ENCODE peak calls at places on chromosomes 12 and 14, in five cellular contexts. Q, K, W, H and G are unnamed samples.

GRCh38 chr12:130194154-130194553 is 31.9 kb downstream of the FZD10 start:
- DNase-seq in Q (no peak), K (no peak), W (no peak), H (no peak), G (no peak)

GRCh38 chr12:76568130-76568529 is 8.6 kb upstream of the OSBPL8 start:
- DNase-seq in Q (no peak), K (no peak), W (no peak), H (no peak), G (no peak)

GRCh38 chr12:22126758-22127157 is 80.7 kb downstream of the CMAS start:
- DNase-seq in Q (no peak), K (no peak), W (no peak), H (no peak), G (no peak)

GRCh38 chr14:50003213-50004021 is 110.5 kb downstream of the ARF6 start:
- DNase-seq in Q (peak; percentile 50), K (peak; percentile 65), W (no peak), H (peak; percentile 88), G (peak; percentile 91)

GRCh38 chr14:87508333-87508732 is 484.6 kb downstream of the GALC start:
- DNase-seq in Q (no peak), K (no peak), W (no peak), H (no peak), G (no peak)

GRCh38 chr14:68624541-68625220 is 168.2 kb downstream of the ZFP36L1 start:
- DNase-seq in Q (no peak), K (no peak), W (no peak), H (no peak), G (no peak)

GRCh38 chr14:34912182-34912581 is 37.0 kb upstream of the BAZ1A start:
- DNase-seq in Q (no peak), K (no peak), W (no peak), H (no peak), G (no peak)

GRCh38 chr12:127984386-127985055 is 282.4 kb upstream of the TMEM132C start:
- DNase-seq in Q (no peak), K (no peak), W (no peak), H (no peak), G (no peak)

GRCh38 chr12:80422549-80422948 is 21.5 kb upstream of the PTPRQ start:
- DNase-seq in Q (no peak), K (no peak), W (no peak), H (no peak), G (no peak)

GRCh38 chr14:87712386-87713113 is 280.4 kb downstream of the GALC start:
- DNase-seq in Q (no peak), K (no peak), W (no peak), H (no peak), G (no peak)

GRCh38 chr14:73753887-73754880 is 40.0 kb upstream of the PNMA1 start:
- DNase-seq in Q (no peak), K (no peak), W (no peak), H (peak; percentile 86), G (peak; percentile 74)

GRCh38 chr14:103551338-103551762 is 11.1 kb downstream of the BAG5 start:
- DNase-seq in Q (peak; percentile 60), K (no peak), W (no peak), H (no peak), G (no peak)

DNA sequence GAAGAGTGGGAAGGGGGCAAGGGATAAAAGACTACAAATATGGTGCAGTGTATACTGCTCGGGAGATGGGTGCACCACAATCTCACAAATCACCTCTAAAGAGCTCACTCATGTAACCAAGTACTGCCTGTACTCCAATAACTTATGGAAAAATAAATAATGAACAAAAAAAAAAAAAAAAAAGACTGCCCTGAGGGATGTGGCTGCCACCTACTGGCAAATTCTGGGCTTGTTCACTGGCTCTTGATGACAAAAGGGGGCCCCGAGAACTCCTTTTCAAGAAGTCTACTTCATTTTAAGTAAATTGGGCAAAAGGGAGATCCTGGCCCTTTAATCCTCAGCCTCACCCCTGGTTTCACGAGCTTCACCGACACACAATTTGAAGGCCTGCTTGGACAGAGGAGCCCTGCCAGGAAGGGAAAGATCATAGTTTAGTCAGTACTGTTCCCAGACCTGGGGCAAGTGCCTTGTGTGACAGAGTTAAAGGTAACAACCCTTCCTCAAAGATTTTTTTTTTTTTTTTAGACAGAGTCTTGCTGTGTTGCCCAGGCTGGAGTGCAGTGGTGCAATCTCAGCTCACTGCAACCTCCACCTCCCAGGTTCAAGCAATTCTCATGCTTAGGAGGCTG is 26.1 kb upstream of the STAC3 start:
- DNase-seq in Q (no peak), K (no peak), W (no peak), H (no peak), G (peak; percentile 32)
- TF ChIP-seq CTCF in Q (no peak), K (peak; percentile 20), W (peak; percentile 67), H (no peak), G (no peak)

GRCh38 chr12:116532428-116532827 is 26.8 kb upstream of the MAP1LC3B2 start:
- DNase-seq in Q (no peak), K (no peak), W (no peak), H (no peak), G (no peak)
- TF ChIP-seq CTCF in Q (no peak), K (no peak), W (no peak), H (no peak), G (no peak)

GRCh38 chr14:76956253-76957090 is 72.0 kb downstream of the IRF2BPL start:
- DNase-seq in Q (peak; percentile 95), K (peak; percentile 75), W (no peak), H (peak; percentile 84), G (peak; percentile 57)
- TF ChIP-seq CTCF in Q (peak; percentile 36), K (no peak), W (peak; percentile 6), H (no peak), G (no peak)

GRCh38 chr12:3661028-3661427 is 91.9 kb downstream of the CRACR2A start:
- DNase-seq in Q (no peak), K (no peak), W (no peak), H (no peak), G (no peak)

GRCh38 chr12:3655331-3655900 is 97.5 kb downstream of the CRACR2A start:
- DNase-seq in Q (no peak), K (no peak), W (no peak), H (no peak), G (peak; percentile 57)

GRCh38 chr12:3662516-3662915 is 90.4 kb downstream of the CRACR2A start:
- DNase-seq in Q (no peak), K (no peak), W (no peak), H (no peak), G (no peak)

GRCh38 chr12:3656946-3657622 is 95.8 kb downstream of the CRACR2A start:
- DNase-seq in Q (no peak), K (no peak), W (no peak), H (no peak), G (no peak)

DNA sequence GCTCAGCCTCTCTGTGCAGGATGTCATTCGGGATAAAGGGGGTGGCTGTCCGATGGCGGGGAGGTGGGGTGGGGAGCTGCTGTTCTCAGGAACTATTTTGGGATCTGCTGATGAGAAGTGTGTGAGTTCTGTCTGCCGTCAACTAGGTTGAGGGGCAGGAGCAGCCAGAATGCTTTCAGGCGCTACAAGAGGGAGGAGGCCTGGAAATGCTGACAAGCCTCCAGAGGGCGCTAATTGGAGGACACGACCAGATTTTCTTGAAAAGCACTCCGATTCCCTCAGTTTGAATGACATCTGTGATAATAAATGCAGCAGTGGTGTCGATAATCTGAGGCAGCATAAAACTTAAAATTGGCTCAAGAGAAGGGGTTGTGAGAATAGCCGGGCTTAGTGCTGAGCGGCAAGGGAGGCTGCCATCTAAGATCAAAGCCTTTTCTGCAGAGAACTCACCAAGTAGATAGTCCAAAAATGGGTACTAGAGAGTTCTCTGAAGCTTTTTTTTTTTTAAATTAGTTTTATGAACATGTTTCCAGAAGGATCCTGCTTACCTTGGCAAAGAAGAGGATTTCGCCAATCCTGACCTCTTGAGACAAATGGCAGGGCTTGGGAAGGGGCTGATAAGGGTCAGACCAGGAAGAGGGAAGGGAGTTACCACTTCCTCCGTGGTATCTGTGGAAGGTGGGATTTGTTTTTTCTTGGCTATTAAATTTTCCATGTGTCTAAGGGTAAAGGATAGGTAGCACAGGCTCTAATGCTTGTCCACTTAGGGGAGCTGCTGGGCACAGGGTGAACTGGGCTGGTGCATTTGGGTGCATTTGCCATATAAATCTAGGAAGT is 94.4 kb downstream of the CRACR2A start:
- DNase-seq in Q (no peak), K (no peak), W (no peak), H (no peak), G (peak; percentile 58)
- TF ChIP-seq CTCF in Q (no peak), K (no peak), W (peak; percentile 57), H (peak; percentile 17), G (peak; percentile 48)

GRCh38 chr12:57487597-57488396 is at the start of gene MARS1:
- DNase-seq in Q (peak; percentile 96), K (peak; percentile 94), W (peak; percentile 71), H (peak; percentile 94), G (peak; percentile 95)
- TF ChIP-seq CTCF in Q (peak; percentile 54), K (no peak), W (no peak), H (no peak), G (peak; percentile 27)

DNA sequence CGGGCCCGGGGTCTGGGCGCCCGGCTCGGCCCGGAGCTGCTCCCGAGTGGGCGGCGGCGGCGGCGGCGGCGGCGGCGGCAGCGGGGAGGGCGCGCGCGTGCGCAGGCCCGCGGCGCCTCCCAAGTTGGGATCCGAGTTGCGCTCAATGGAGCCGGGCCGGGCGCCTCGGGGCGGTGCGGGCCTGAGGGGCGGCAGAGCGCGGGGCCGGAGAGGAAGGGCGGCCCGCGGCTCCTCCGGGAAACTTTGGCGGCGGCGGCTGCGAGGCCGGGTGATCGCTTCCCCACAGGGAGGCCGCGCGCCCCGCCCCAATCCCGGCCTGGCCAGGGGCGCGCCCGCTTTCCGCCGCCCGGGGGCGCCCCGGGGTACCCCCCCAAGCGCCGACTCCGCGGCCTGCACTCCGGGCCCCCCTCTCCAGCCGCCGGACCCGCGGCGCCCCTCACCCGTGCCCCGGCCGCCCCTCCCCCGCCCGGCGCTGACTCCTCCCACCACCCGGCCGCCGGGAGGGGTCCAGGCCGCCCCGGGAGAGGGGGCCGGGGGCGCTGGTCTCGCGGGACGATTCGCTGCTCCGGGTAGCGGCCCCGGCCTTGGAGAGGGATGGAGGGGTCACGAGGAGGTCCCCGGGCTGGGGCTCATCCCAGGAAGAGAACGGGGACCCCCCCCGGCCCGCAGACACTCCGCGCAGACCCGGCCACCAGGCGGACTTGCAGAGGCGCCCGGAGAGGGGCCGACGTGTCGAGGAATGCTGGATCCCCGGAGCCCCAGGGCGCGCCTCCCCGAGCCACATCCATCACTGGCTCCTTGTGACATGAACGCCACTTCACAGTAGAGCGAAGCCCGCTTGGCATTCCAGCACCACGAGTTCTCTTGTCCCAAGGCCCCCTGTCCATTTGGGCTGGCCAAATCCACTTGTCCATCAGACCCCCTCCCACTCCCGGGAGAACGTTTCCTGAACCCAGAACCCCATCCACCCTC is at the start of gene RILPL1:
- DNase-seq in Q (peak; percentile 59), K (no peak), W (no peak), H (no peak), G (peak; percentile 85)
- TF ChIP-seq CTCF in Q (peak; percentile 51), K (peak; percentile 61), W (no peak), H (peak; percentile 53), G (peak; percentile 50)

DNA sequence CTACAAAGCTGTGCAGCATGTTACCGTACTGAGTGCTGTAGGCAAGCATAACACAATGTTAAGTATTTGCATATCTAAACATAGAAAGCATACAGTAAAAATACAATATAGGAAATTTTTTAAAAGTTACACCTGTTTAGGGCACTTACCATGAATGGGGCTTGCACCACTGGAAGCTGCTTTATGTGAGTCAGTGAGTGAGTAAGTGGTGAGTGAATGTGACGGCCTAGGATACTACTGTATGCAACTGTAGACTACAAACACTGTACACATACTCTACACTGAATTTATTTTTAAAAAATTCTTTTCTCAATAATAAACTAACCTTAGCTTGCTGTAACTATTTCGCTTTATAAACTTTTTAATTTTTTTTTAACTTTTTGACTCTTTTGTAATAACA is 82.1 kb upstream of the FSCB start:
- DNase-seq in Q (no peak), K (no peak), W (no peak), H (no peak), G (no peak)
- TF ChIP-seq CTCF in Q (no peak), K (no peak), W (no peak), H (no peak), G (no peak)